ENCODE peak calls at places on chromosomes 13 and 19, in four cellular contexts. One of them, this sample, is unnamed.

GRCh38 chr13:25872871-25873607 is 178.8 kb downstream of the SHISA2 start:
- DNase-seq in prostate gland: no peak
- DNase-seq in HCT116: no peak
- DNase-seq in upper lobe of left lung: no peak
- DNase-seq in this sample: no peak

GRCh38 chr13:106589716-106590115 is 21.8 kb upstream of the ARGLU1 start:
- DNase-seq in HCT116: no peak
- DNase-seq in prostate gland: no peak
- DNase-seq in upper lobe of left lung: no peak
- DNase-seq in this sample: no peak

GRCh38 chr13:30615851-30616311 is 1.8 kb upstream of the USPL1 start:
- DNase-seq in prostate gland: no peak
- DNase-seq in upper lobe of left lung: no peak
- DNase-seq in HCT116: no peak
- DNase-seq in this sample: no peak

GRCh38 chr19:18761531-18762110 is 29.5 kb downstream of the COMP start:
- DNase-seq in prostate gland: no peak
- DNase-seq in upper lobe of left lung: no peak
- DNase-seq in HCT116: no peak
- DNase-seq in this sample: no peak

GRCh38 chr19:33501957-33502356 is 19.6 kb downstream of the PEPD start:
- DNase-seq in prostate gland: no peak
- DNase-seq in upper lobe of left lung: no peak
- DNase-seq in HCT116: no peak
- DNase-seq in this sample: no peak

GRCh38 chr13:100540621-100541020 is 48.0 kb downstream of the GGACT start:
- DNase-seq in upper lobe of left lung: no peak
- DNase-seq in HCT116: no peak
- DNase-seq in prostate gland: no peak
- DNase-seq in this sample: no peak

GRCh38 chr19:11693505-11694499 is 44.9 kb downstream of the ZNF823 start:
- DNase-seq in upper lobe of left lung: no peak
- DNase-seq in HCT116: peak
- DNase-seq in prostate gland: no peak
- DNase-seq in this sample: no peak

GRCh38 chr13:59946924-59947323 is 216.8 kb downstream of the DIAPH3 start:
- DNase-seq in HCT116: no peak
- DNase-seq in prostate gland: no peak
- DNase-seq in upper lobe of left lung: no peak
- DNase-seq in this sample: no peak

GRCh38 chr13:25354377-25354776 is 17.4 kb upstream of the ATP8A2 start:
- DNase-seq in upper lobe of left lung: no peak
- DNase-seq in prostate gland: no peak
- DNase-seq in HCT116: no peak
- DNase-seq in this sample: no peak

GRCh38 chr19:46631481-46631880 is 4.5 kb downstream of the GNG8 start:
- DNase-seq in prostate gland: no peak
- DNase-seq in HCT116: no peak
- DNase-seq in upper lobe of left lung: no peak
- DNase-seq in this sample: no peak

GRCh38 chr13:94173312-94173854 is 306.1 kb downstream of the DCT start:
- DNase-seq in prostate gland: no peak
- DNase-seq in upper lobe of left lung: no peak
- DNase-seq in HCT116: no peak
- DNase-seq in this sample: no peak

GRCh38 chr19:48258350-48258749 is 2.6 kb upstream of the CARD8 start:
- DNase-seq in prostate gland: no peak
- DNase-seq in HCT116: no peak
- DNase-seq in upper lobe of left lung: no peak
- DNase-seq in this sample: no peak

GRCh38 chr19:10019246-10019645 is 6.0 kb downstream of the RDH8 start:
- DNase-seq in HCT116: no peak
- DNase-seq in prostate gland: no peak
- DNase-seq in upper lobe of left lung: no peak
- DNase-seq in this sample: no peak

GRCh38 chr13:19183676-19184075 is 2.1 kb upstream of the TUBA3C start:
- DNase-seq in HCT116: no peak
- DNase-seq in prostate gland: peak
- DNase-seq in upper lobe of left lung: no peak
- DNase-seq in this sample: no peak

GRCh38 chr19:11279505-11280236 is 16.3 kb upstream of the TSPAN16 start:
- DNase-seq in HCT116: no peak
- DNase-seq in prostate gland: no peak
- DNase-seq in upper lobe of left lung: no peak
- DNase-seq in this sample: no peak

GRCh38 chr19:48461982-48462655 is 6.7 kb downstream of the KCNJ14 start:
- DNase-seq in prostate gland: no peak
- DNase-seq in upper lobe of left lung: no peak
- DNase-seq in HCT116: peak
- DNase-seq in this sample: no peak

GRCh38 chr19:12783226-12783848 is 7.9 kb upstream of the JUNB start:
- DNase-seq in prostate gland: no peak
- DNase-seq in upper lobe of left lung: no peak
- DNase-seq in HCT116: no peak
- DNase-seq in this sample: no peak

GRCh38 chr19:8001995-8002849 is 3.2 kb downstream of the ELAVL1 start:
- DNase-seq in upper lobe of left lung: peak
- DNase-seq in prostate gland: peak
- DNase-seq in HCT116: peak
- DNase-seq in this sample: peak

GRCh38 chr19:3015126-3016057 is 13.7 kb downstream of the TLE2 start:
- DNase-seq in HCT116: no peak
- DNase-seq in upper lobe of left lung: no peak
- DNase-seq in prostate gland: no peak
- DNase-seq in this sample: no peak

GRCh38 chr19:28560786-28561185 is 652.2 kb downstream of the UQCRFS1 start:
- DNase-seq in upper lobe of left lung: no peak
- DNase-seq in prostate gland: no peak
- DNase-seq in HCT116: no peak
- DNase-seq in this sample: no peak

GRCh38 chr13:24161010-24161775 is 673 bp downstream of the SPATA13 start:
- DNase-seq in HCT116: no peak
- DNase-seq in upper lobe of left lung: no peak
- DNase-seq in prostate gland: peak
- DNase-seq in this sample: peak

GRCh38 chr19:34428549-34429285 is 536 bp downstream of the UBA2 start:
- DNase-seq in HCT116: no peak
- DNase-seq in upper lobe of left lung: peak
- DNase-seq in prostate gland: peak
- DNase-seq in this sample: no peak

GRCh38 chr19:51366999-51367564 is 894 bp upstream of the ETFB start:
- DNase-seq in prostate gland: no peak
- DNase-seq in HCT116: no peak
- DNase-seq in upper lobe of left lung: peak
- DNase-seq in this sample: no peak

GRCh38 chr13:46324976-46325375 is 62.1 kb downstream of the RUBCNL start:
- DNase-seq in prostate gland: no peak
- DNase-seq in upper lobe of left lung: no peak
- DNase-seq in HCT116: no peak
- DNase-seq in this sample: no peak

GRCh38 chr13:54449922-54450321 is 1421.3 kb downstream of the OLFM4 start:
- DNase-seq in upper lobe of left lung: no peak
- DNase-seq in prostate gland: no peak
- DNase-seq in HCT116: no peak
- DNase-seq in this sample: no peak

GRCh38 chr13:60661514-60661913 is 264.5 kb downstream of the TDRD3 start:
- DNase-seq in HCT116: no peak
- DNase-seq in upper lobe of left lung: no peak
- DNase-seq in prostate gland: no peak
- DNase-seq in this sample: no peak

GRCh38 chr19:9848060-9848459 is 12.9 kb downstream of the PIN1 start:
- DNase-seq in HCT116: no peak
- DNase-seq in upper lobe of left lung: no peak
- DNase-seq in prostate gland: no peak
- DNase-seq in this sample: no peak

GRCh38 chr19:47444388-47444821 is 25.1 kb upstream of the MEIS3 start:
- DNase-seq in HCT116: no peak
- DNase-seq in prostate gland: no peak
- DNase-seq in upper lobe of left lung: no peak
- DNase-seq in this sample: no peak

DNA sequence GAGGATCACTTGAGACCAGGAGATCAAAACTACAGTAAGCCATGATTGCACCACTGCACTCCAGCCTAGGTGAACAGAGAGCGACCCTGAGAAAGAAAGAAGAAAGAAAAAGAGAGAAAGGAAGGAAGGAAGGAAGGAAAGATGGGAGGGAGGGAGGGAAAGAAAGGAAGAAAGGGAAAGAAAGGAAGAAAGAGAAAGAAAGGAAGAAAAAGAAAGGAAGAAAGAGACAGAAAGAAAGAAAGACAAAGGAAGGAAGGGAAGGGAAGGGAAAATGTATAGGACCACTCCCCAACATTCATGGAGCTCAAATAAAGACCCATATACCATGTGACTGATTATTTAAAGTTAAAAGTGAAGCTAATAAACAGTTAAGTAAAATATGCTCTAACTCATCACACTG is 39.9 kb downstream of the SYDE1 start:
- DNase-seq in HCT116: no peak
- DNase-seq in prostate gland: no peak
- DNase-seq in upper lobe of left lung: no peak
- DNase-seq in this sample: no peak
- TF ChIP-seq POLR2A in HCT116: no peak
- TF ChIP-seq POLR2A in prostate gland: no peak
- TF ChIP-seq POLR2A in upper lobe of left lung: no peak
- TF ChIP-seq POLR2A in this sample: no peak

DNA sequence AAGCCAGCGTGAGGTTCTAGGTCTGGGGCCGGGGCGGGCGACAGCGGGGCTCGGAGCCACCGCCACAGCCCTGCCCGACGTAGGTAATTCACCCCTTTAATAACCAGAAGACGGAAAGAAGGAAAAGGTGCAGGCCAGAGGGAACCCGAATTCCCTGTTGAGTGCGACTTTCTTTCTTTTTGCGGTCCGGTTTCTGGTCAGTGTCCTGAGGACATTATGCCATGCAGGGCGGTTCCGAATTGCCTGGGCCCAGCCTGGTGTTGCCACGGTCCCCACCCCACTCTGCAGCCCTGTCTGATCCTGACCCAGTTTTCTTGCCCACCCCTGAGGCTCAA is 18.4 kb upstream of the TFDP1 start:
- DNase-seq in HCT116: no peak
- DNase-seq in prostate gland: no peak
- DNase-seq in upper lobe of left lung: no peak
- DNase-seq in this sample: peak
- TF ChIP-seq POLR2AphosphoS5 in HCT116: no peak
- TF ChIP-seq POLR2AphosphoS5 in prostate gland: no peak
- TF ChIP-seq POLR2AphosphoS5 in upper lobe of left lung: no peak
- TF ChIP-seq POLR2AphosphoS5 in this sample: no peak

GRCh38 chr19:20038358-20039202 is 725 bp downstream of the ZNF682 start:
- DNase-seq in upper lobe of left lung: no peak
- DNase-seq in HCT116: no peak
- DNase-seq in prostate gland: no peak
- DNase-seq in this sample: no peak

GRCh38 chr19:20035935-20036334 is 3.4 kb downstream of the ZNF682 start:
- DNase-seq in upper lobe of left lung: no peak
- DNase-seq in HCT116: no peak
- DNase-seq in prostate gland: no peak
- DNase-seq in this sample: no peak

GRCh38 chr19:20044663-20045062 is 5.4 kb upstream of the ZNF682 start:
- DNase-seq in upper lobe of left lung: no peak
- DNase-seq in HCT116: no peak
- DNase-seq in prostate gland: no peak
- DNase-seq in this sample: no peak

DNA sequence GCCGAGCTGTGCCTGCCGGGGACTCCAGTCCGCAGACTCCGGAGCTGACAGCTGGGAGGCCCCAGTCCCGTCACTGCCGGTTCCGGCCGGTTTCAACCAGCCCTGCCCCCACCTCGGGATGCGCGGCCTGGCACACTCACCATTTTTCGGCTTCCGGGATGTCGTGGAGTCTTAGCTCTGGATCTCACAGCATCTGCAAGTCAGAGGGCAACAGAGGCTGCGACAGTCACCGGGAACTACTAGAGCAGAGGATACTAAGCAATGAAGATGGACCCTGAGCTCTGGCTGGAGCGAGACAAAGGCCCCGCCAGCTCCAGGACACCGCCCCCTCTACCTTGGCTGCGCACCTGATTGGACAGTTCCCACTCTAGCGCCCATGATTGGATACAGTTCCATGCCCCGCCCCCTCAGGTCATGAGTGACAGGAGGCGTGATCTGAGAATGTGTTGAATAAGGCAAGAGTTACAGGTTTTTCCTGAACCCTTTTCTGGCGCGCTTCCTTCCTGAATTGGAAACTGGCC is at the start of gene ZNF682:
- DNase-seq in upper lobe of left lung: peak
- DNase-seq in prostate gland: peak
- DNase-seq in HCT116: no peak
- DNase-seq in this sample: peak
- H3K4me3 ChIP-seq in upper lobe of left lung: peak
- H3K4me3 ChIP-seq in prostate gland: peak
- H3K4me3 ChIP-seq in HCT116: no peak
- H3K4me3 ChIP-seq in this sample: peak

DNA sequence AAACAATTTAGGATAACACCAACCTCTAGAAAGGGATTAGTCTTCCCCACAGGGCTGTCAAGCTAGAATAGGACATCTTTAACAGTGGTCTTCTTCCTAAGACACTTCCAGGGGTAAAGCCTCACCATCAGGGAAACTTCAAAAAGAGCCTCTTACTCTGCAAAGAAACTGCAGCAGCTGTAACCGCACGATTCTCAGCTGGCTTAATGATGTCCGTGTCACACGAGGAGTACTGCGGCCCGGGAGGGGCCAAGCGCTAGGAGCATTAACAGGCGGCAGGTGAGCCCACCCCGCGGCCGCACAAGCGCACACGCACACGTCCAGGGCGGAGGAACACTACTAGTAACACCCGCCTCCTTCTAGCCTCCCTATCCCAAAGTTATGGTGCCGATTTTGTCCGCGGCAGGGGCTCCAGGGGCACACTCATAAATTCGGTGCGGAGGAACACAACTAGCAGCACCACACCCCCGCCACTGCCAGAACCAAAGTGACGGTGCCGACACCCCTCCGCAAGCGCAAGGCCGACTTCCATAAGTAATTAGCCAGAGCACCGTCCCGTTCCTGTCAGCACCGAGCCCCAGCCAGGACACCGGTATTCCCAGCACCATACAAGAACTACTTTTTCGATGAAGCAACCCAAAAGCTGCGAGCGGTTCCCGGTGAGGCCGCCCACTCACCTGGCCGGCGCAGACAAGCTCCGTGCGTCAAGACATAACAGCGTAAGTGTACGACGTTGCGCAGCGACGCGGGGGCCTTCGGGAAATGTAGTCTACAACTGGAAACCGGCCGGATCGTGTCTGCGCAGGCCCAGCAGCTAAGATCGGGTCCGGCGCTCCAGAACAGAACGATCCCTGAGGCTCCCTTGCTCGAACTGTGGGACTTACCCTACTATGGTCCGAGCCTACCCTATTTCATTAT is at the start of the genes ZNF540 and ZNF571:
- DNase-seq in upper lobe of left lung: peak
- DNase-seq in prostate gland: peak
- DNase-seq in HCT116: no peak
- DNase-seq in this sample: peak
- TF ChIP-seq POLR2A in upper lobe of left lung: no peak
- TF ChIP-seq POLR2A in prostate gland: peak
- TF ChIP-seq POLR2A in HCT116: no peak
- TF ChIP-seq POLR2A in this sample: peak

This sample was measured in breast epithelium.